ENCODE peak calls at places on chromosomes 4 and X, in five cellular contexts. U, P, F, E and A are unnamed samples.

GRCh38 chr4:16667464-16667863 is 231.0 kb downstream of the LDB2 start:
- DNase-seq in U (no peak), P (no peak), F (no peak), E (no peak), A (no peak)

GRCh38 chrX:77017093-77017492 is 430.1 kb upstream of the FGF16 start:
- DNase-seq in U (no peak), P (no peak), F (no peak), E (no peak), A (no peak)

GRCh38 chr4:78527555-78527954 is 24.0 kb upstream of the ANXA3 start:
- DNase-seq in U (no peak), P (no peak), F (no peak), E (no peak), A (no peak)

GRCh38 chr4:150852237-150852636 is 162.8 kb downstream of the LRBA start:
- DNase-seq in U (no peak), P (no peak), F (no peak), E (no peak), A (no peak)

GRCh38 chr4:151744614-151745013 is 16.2 kb downstream of the GATB start:
- DNase-seq in U (peak), P (peak), F (peak), E (peak), A (no peak)

GRCh38 chrX:24498181-24498580 is 33.1 kb downstream of the PDK3 start:
- DNase-seq in U (no peak), P (peak), F (peak), E (no peak), A (no peak)

GRCh38 chr4:112550728-112551127 is 34.7 kb upstream of the NEUROG2 start:
- DNase-seq in U (no peak), P (no peak), F (no peak), E (no peak), A (no peak)

GRCh38 chrX:153471663-153472280 is 1.4 kb upstream of the HAUS7 start:
- DNase-seq in U (no peak), P (no peak), F (no peak), E (no peak), A (no peak)

GRCh38 chr4:103150677-103151076 is 47.5 kb downstream of the CENPE start:
- DNase-seq in U (no peak), P (peak), F (no peak), E (no peak), A (no peak)

GRCh38 chr4:118867311-118868067 is 21.2 kb upstream of the SYNPO2 start:
- DNase-seq in U (no peak), P (no peak), F (no peak), E (no peak), A (no peak)

GRCh38 chrX:114201622-114202021 is 382.3 kb upstream of the HTR2C start:
- DNase-seq in U (no peak), P (no peak), F (no peak), E (no peak), A (no peak)
- TF ChIP-seq CHD2 in U (no peak), P (no peak), F (no peak), E (no peak), A (no peak)

DNA sequence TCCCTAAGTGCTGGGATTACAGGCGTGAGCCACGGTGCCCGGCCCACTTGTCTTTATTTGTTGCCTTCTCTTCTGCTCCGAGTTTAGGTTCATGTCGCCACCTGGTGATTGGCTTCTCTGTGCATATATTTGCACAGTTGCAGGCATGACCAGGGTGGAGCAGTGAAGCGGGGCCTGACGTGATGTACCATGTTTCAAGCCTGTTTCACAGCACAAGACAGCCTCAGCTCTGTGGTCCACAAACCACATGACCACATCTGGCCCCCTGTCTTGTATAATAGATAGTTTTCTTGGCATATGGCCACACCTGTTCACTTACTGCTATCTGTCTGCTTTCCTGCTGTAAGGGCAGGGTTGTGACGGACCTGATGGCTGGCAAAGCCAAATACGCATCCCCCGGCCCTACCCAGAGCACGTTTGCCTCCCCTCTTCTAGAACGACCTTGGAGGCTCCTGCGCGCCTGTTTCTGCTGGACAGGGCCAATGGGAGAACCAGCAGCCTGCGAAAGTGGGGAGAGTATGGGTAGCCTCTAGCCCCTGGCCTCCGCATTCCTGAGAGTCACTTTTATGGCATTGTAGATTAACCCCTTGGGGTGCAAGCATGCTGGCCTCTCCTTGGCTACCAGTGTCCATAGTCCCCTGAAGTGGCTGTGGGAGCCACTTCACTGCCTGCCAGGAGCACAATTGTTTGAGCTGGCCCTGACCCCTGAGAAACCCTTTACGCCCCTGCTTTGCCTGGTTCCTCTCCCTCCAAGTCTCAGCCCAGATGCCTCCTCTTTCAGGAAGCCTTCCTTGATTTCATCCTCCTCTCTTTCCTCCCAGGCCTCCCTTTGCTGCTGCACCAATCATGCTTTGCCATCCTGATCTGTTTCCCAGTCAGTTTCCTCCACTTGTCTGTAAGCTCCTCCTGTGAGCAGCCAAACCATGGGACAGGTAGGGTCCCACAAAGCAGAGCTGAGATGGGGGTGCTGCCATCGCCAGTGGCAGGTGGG is 6.0 kb upstream of the SH3TC1 start:
- DNase-seq in U (no peak), P (peak), F (peak), E (peak), A (no peak)
- TF ChIP-seq HDAC2 in U (no peak), P (no peak), F (peak), E (no peak), A (no peak)

GRCh38 chr4:83082777-83083176 is 31.8 kb downstream of the PLAC8 start:
- DNase-seq in U (no peak), P (no peak), F (no peak), E (no peak), A (no peak)
- TF ChIP-seq CHD2 in U (no peak), P (no peak), F (no peak), E (no peak), A (no peak)

DNA sequence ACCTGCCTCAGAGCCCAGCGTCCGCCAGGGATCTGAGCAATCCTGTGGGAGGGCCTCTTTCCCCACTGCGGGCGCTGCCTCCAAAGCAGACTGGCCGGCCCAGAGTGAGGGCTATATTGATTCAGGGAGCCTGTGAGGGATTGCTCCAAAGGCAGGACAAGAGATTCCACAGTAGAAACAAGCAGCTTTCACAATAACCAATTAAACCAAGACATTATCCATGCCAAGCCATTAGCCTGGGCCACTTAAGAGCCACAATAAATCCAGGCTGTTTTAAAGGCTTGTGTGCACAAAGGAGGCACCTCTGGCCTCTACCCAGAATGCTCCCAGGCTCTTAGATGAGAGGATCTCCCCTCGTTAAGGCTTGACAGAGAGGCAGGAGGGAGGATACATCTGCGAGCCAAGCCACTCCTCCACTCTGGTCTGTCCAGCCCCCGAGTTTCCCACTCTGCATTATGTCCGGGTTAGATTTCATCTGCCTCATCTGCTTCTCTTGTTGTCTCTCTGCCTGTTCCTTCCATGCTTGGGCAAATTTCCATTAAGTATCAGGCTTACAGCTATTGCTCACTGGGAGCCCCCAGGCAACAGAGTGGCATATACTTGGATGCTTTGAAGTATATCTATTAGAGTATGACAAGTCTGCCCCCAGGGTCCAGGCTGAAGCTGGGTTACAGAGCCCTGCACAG is 357.9 kb downstream of the UNC5C start:
- DNase-seq in U (no peak), P (no peak), F (no peak), E (no peak), A (no peak)
- TF ChIP-seq HDAC2 in U (no peak), P (no peak), F (no peak), E (no peak), A (no peak)